ENCODE peak calls at places on chromosomes 16 and 17, in five cellular contexts. One of them, this sample, is unnamed. For H3K4me1, the result is how much of the 10 kb centered on the place peaks cover.

GRCh38 chr16:68396481-68396880 is 51.8 kb downstream of the SMPD3 start:
- DNase-seq in CD4-positive, CD25-positive, alpha-beta regulatory T cell: peak
- DNase-seq in psoas muscle: no peak
- DNase-seq in SK-N-SH: peak
- DNase-seq in mesendoderm: no peak
- DNase-seq in this sample: peak

GRCh38 chr16:85157813-85158701 is 45.8 kb upstream of the CIBAR2 start:
- DNase-seq in CD4-positive, CD25-positive, alpha-beta regulatory T cell: no peak
- DNase-seq in psoas muscle: no peak
- DNase-seq in SK-N-SH: peak
- DNase-seq in mesendoderm: peak
- DNase-seq in this sample: no peak

GRCh38 chr16:28873543-28874201 is 4.6 kb upstream of the ATP2A1 start:
- DNase-seq in CD4-positive, CD25-positive, alpha-beta regulatory T cell: peak
- DNase-seq in psoas muscle: peak
- DNase-seq in SK-N-SH: peak
- DNase-seq in mesendoderm: no peak
- DNase-seq in this sample: peak

GRCh38 chr16:70416748-70417616 is 21.9 kb downstream of the ST3GAL2 start:
- DNase-seq in CD4-positive, CD25-positive, alpha-beta regulatory T cell: no peak
- DNase-seq in psoas muscle: no peak
- DNase-seq in SK-N-SH: no peak
- DNase-seq in mesendoderm: no peak
- DNase-seq in this sample: peak

GRCh38 chr17:15649861-15650391 is 30.4 kb upstream of the FBXW10B start:
- DNase-seq in CD4-positive, CD25-positive, alpha-beta regulatory T cell: no peak
- DNase-seq in psoas muscle: no peak
- DNase-seq in SK-N-SH: no peak
- DNase-seq in mesendoderm: peak
- DNase-seq in this sample: peak

GRCh38 chr17:69300222-69300621 is 26.7 kb downstream of the ABCA5 start:
- DNase-seq in CD4-positive, CD25-positive, alpha-beta regulatory T cell: no peak
- DNase-seq in psoas muscle: no peak
- DNase-seq in SK-N-SH: no peak
- DNase-seq in mesendoderm: no peak
- DNase-seq in this sample: no peak

GRCh38 chr16:85798901-85799496 is 345 bp downstream of the EMC8 start:
- DNase-seq in CD4-positive, CD25-positive, alpha-beta regulatory T cell: peak
- DNase-seq in psoas muscle: no peak
- DNase-seq in SK-N-SH: peak
- DNase-seq in mesendoderm: no peak
- DNase-seq in this sample: no peak

GRCh38 chr17:72635034-72635654 is 457.3 kb downstream of the SLC39A11 start:
- DNase-seq in CD4-positive, CD25-positive, alpha-beta regulatory T cell: no peak
- DNase-seq in psoas muscle: no peak
- DNase-seq in SK-N-SH: no peak
- DNase-seq in mesendoderm: no peak
- DNase-seq in this sample: no peak

GRCh38 chr16:59543641-59544040 is 809.5 kb upstream of the GOT2 start:
- DNase-seq in CD4-positive, CD25-positive, alpha-beta regulatory T cell: no peak
- DNase-seq in psoas muscle: no peak
- DNase-seq in SK-N-SH: no peak
- DNase-seq in mesendoderm: no peak
- DNase-seq in this sample: no peak

GRCh38 chr17:66814570-66814969 is 20.3 kb upstream of the CACNG5 start:
- DNase-seq in CD4-positive, CD25-positive, alpha-beta regulatory T cell: no peak
- DNase-seq in psoas muscle: no peak
- DNase-seq in SK-N-SH: no peak
- DNase-seq in mesendoderm: no peak
- DNase-seq in this sample: no peak

GRCh38 chr16:81888520-81889394 is 109.7 kb downstream of the PLCG2 start:
- DNase-seq in CD4-positive, CD25-positive, alpha-beta regulatory T cell: no peak
- DNase-seq in psoas muscle: no peak
- DNase-seq in SK-N-SH: no peak
- DNase-seq in mesendoderm: no peak
- DNase-seq in this sample: no peak

GRCh38 chr16:72805486-72805885 is 242.4 kb downstream of the ZFHX3 start:
- DNase-seq in CD4-positive, CD25-positive, alpha-beta regulatory T cell: no peak
- DNase-seq in psoas muscle: no peak
- DNase-seq in SK-N-SH: no peak
- DNase-seq in mesendoderm: no peak
- DNase-seq in this sample: no peak

GRCh38 chr16:23847938-23848337 is 12.2 kb downstream of the PRKCB start:
- DNase-seq in CD4-positive, CD25-positive, alpha-beta regulatory T cell: peak
- DNase-seq in psoas muscle: no peak
- DNase-seq in SK-N-SH: no peak
- DNase-seq in mesendoderm: no peak
- DNase-seq in this sample: no peak

GRCh38 chr17:47703671-47704070 is 9.7 kb downstream of the TBKBP1 start:
- DNase-seq in CD4-positive, CD25-positive, alpha-beta regulatory T cell: no peak
- DNase-seq in psoas muscle: no peak
- DNase-seq in SK-N-SH: no peak
- DNase-seq in mesendoderm: no peak
- DNase-seq in this sample: no peak

GRCh38 chr17:66775881-66776400 is 59.0 kb upstream of the CACNG5 start:
- DNase-seq in CD4-positive, CD25-positive, alpha-beta regulatory T cell: no peak
- DNase-seq in psoas muscle: no peak
- DNase-seq in SK-N-SH: no peak
- DNase-seq in mesendoderm: peak
- DNase-seq in this sample: no peak

GRCh38 chr17:48577946-48578615 is at the start of gene HOXB4:
- DNase-seq in CD4-positive, CD25-positive, alpha-beta regulatory T cell: peak
- DNase-seq in psoas muscle: peak
- DNase-seq in SK-N-SH: no peak
- DNase-seq in mesendoderm: peak
- DNase-seq in this sample: peak

GRCh38 chr17:63843387-63844292 is 1.2 kb upstream of the SMARCD2 start:
- DNase-seq in CD4-positive, CD25-positive, alpha-beta regulatory T cell: peak
- DNase-seq in psoas muscle: peak
- DNase-seq in SK-N-SH: no peak
- DNase-seq in mesendoderm: no peak
- DNase-seq in this sample: peak

GRCh38 chr17:75250009-75250471 is 11.4 kb downstream of the GGA3 start:
- DNase-seq in CD4-positive, CD25-positive, alpha-beta regulatory T cell: peak
- DNase-seq in psoas muscle: peak
- DNase-seq in SK-N-SH: no peak
- DNase-seq in mesendoderm: no peak
- DNase-seq in this sample: peak

GRCh38 chr16:85812031-85812807 is 12.7 kb downstream of the COX4I1 start:
- DNase-seq in CD4-positive, CD25-positive, alpha-beta regulatory T cell: no peak
- DNase-seq in psoas muscle: no peak
- DNase-seq in SK-N-SH: no peak
- DNase-seq in mesendoderm: no peak
- DNase-seq in this sample: no peak

GRCh38 chr16:67668495-67669157 is 2.0 kb downstream of the C16orf86 start:
- DNase-seq in CD4-positive, CD25-positive, alpha-beta regulatory T cell: no peak
- DNase-seq in psoas muscle: no peak
- DNase-seq in SK-N-SH: no peak
- DNase-seq in mesendoderm: no peak
- DNase-seq in this sample: no peak

GRCh38 chr17:15263206-15263579 is 1.9 kb downstream of the PMP22 start:
- DNase-seq in CD4-positive, CD25-positive, alpha-beta regulatory T cell: no peak
- DNase-seq in psoas muscle: peak
- DNase-seq in SK-N-SH: peak
- DNase-seq in mesendoderm: peak
- DNase-seq in this sample: peak

GRCh38 chr17:45997166-45997565 is 1.9 kb upstream of the STH start:
- DNase-seq in CD4-positive, CD25-positive, alpha-beta regulatory T cell: no peak
- DNase-seq in psoas muscle: no peak
- DNase-seq in SK-N-SH: no peak
- DNase-seq in mesendoderm: no peak
- DNase-seq in this sample: no peak

GRCh38 chr17:27473748-27474609 is 17.7 kb downstream of the KSR1 start:
- DNase-seq in CD4-positive, CD25-positive, alpha-beta regulatory T cell: peak
- DNase-seq in psoas muscle: no peak
- DNase-seq in SK-N-SH: no peak
- DNase-seq in mesendoderm: peak
- DNase-seq in this sample: peak

GRCh38 chr16:23835390-23836077 is at the start of gene PRKCB:
- DNase-seq in CD4-positive, CD25-positive, alpha-beta regulatory T cell: peak
- DNase-seq in psoas muscle: peak
- DNase-seq in SK-N-SH: peak
- DNase-seq in mesendoderm: peak
- DNase-seq in this sample: peak

GRCh38 chr17:17026163-17026562 is 16.1 kb upstream of the MPRIP start:
- DNase-seq in CD4-positive, CD25-positive, alpha-beta regulatory T cell: no peak
- DNase-seq in psoas muscle: no peak
- DNase-seq in SK-N-SH: no peak
- DNase-seq in mesendoderm: no peak
- DNase-seq in this sample: peak

GRCh38 chr17:66541461-66542182 is 239.2 kb downstream of the PRKCA start:
- DNase-seq in CD4-positive, CD25-positive, alpha-beta regulatory T cell: no peak
- DNase-seq in psoas muscle: no peak
- DNase-seq in SK-N-SH: peak
- DNase-seq in mesendoderm: no peak
- DNase-seq in this sample: no peak

GRCh38 chr17:2399572-2400473 is 1.0 kb downstream of the MNT start:
- DNase-seq in CD4-positive, CD25-positive, alpha-beta regulatory T cell: peak
- DNase-seq in psoas muscle: peak
- DNase-seq in SK-N-SH: peak
- DNase-seq in mesendoderm: peak
- DNase-seq in this sample: peak

GRCh38 chr17:38528101-38528500 is 77.7 kb downstream of the SRCIN1 start:
- DNase-seq in CD4-positive, CD25-positive, alpha-beta regulatory T cell: no peak
- DNase-seq in psoas muscle: peak
- DNase-seq in SK-N-SH: peak
- DNase-seq in mesendoderm: no peak
- DNase-seq in this sample: no peak

GRCh38 chr17:38453951-38454421 is 25.7 kb downstream of the ARHGAP23 start:
- DNase-seq in CD4-positive, CD25-positive, alpha-beta regulatory T cell: no peak
- DNase-seq in psoas muscle: no peak
- DNase-seq in SK-N-SH: peak
- DNase-seq in mesendoderm: no peak
- DNase-seq in this sample: no peak

GRCh38 chr17:69913241-69914015 is 161.6 kb upstream of the KCNJ16 start:
- DNase-seq in CD4-positive, CD25-positive, alpha-beta regulatory T cell: no peak
- DNase-seq in psoas muscle: no peak
- DNase-seq in SK-N-SH: no peak
- DNase-seq in mesendoderm: no peak
- DNase-seq in this sample: no peak

GRCh38 chr16:72474511-72475123 is 302.7 kb upstream of the PMFBP1 start:
- DNase-seq in CD4-positive, CD25-positive, alpha-beta regulatory T cell: no peak
- DNase-seq in psoas muscle: no peak
- DNase-seq in SK-N-SH: no peak
- DNase-seq in mesendoderm: no peak
- DNase-seq in this sample: no peak

GRCh38 chr17:69639096-69639495 is 224.6 kb downstream of the MAP2K6 start:
- DNase-seq in CD4-positive, CD25-positive, alpha-beta regulatory T cell: no peak
- DNase-seq in psoas muscle: no peak
- DNase-seq in SK-N-SH: no peak
- DNase-seq in mesendoderm: no peak
- DNase-seq in this sample: no peak

GRCh38 chr17:21174719-21175118 is 39.2 kb downstream of the TMEM11 start:
- DNase-seq in CD4-positive, CD25-positive, alpha-beta regulatory T cell: no peak
- DNase-seq in psoas muscle: peak
- DNase-seq in SK-N-SH: peak
- DNase-seq in mesendoderm: no peak
- DNase-seq in this sample: no peak

GRCh38 chr17:21019976-21020575 is 22.7 kb downstream of the USP22 start:
- DNase-seq in CD4-positive, CD25-positive, alpha-beta regulatory T cell: peak
- DNase-seq in psoas muscle: peak
- DNase-seq in SK-N-SH: peak
- DNase-seq in mesendoderm: peak
- DNase-seq in this sample: no peak

GRCh38 chr17:40074175-40074512 is 11.4 kb downstream of the THRA start:
- DNase-seq in CD4-positive, CD25-positive, alpha-beta regulatory T cell: no peak
- DNase-seq in psoas muscle: no peak
- DNase-seq in SK-N-SH: no peak
- DNase-seq in mesendoderm: no peak
- DNase-seq in this sample: no peak

GRCh38 chr16:17369441-17369951 is 101.3 kb downstream of the XYLT1 start:
- DNase-seq in CD4-positive, CD25-positive, alpha-beta regulatory T cell: peak
- DNase-seq in psoas muscle: peak
- DNase-seq in SK-N-SH: no peak
- DNase-seq in mesendoderm: no peak
- DNase-seq in this sample: no peak

GRCh38 chr16:19810817-19811731 is 73.6 kb downstream of the GPRC5B start:
- DNase-seq in CD4-positive, CD25-positive, alpha-beta regulatory T cell: no peak
- DNase-seq in psoas muscle: no peak
- DNase-seq in SK-N-SH: no peak
- DNase-seq in mesendoderm: no peak
- DNase-seq in this sample: no peak

GRCh38 chr17:80270104-80270503 is 9.5 kb downstream of the RNF213 start:
- DNase-seq in CD4-positive, CD25-positive, alpha-beta regulatory T cell: no peak
- DNase-seq in psoas muscle: no peak
- DNase-seq in SK-N-SH: no peak
- DNase-seq in mesendoderm: peak
- DNase-seq in this sample: no peak

GRCh38 chr17:43517615-43518386 is 28.3 kb downstream of the ETV4 start:
- DNase-seq in CD4-positive, CD25-positive, alpha-beta regulatory T cell: no peak
- DNase-seq in psoas muscle: no peak
- DNase-seq in SK-N-SH: no peak
- DNase-seq in mesendoderm: no peak
- DNase-seq in this sample: no peak

GRCh38 chr17:4318186-4318585 is 48.3 kb downstream of the UBE2G1 start:
- DNase-seq in CD4-positive, CD25-positive, alpha-beta regulatory T cell: no peak
- DNase-seq in psoas muscle: no peak
- DNase-seq in SK-N-SH: no peak
- DNase-seq in mesendoderm: peak
- DNase-seq in this sample: no peak
- H3K4me1 ChIP-seq in CD4-positive, CD25-positive, alpha-beta regulatory T cell: under half
- H3K4me1 ChIP-seq in psoas muscle: half or more
- H3K4me1 ChIP-seq in SK-N-SH: under half
- H3K4me1 ChIP-seq in mesendoderm: under half
- H3K4me1 ChIP-seq in this sample: under half

DNA sequence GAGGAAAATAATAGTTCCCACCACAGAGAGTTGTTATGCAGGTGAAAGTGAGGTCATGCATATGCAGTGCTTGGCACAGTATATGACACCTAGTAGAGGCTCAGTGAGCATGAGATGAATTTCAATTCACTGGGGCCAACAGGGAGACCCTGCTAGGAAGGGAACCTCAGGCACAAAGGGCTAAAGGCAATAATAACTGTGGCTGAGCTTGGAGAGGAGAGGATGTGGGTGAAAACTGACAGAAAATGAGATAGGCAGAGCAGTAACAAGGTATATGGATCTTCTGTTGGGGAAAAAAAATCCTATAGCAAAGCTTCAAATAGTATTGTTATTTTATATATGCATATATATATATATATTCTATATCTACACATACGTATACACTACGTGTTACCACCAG is 25.0 kb upstream of the GINS3 start:
- DNase-seq in CD4-positive, CD25-positive, alpha-beta regulatory T cell: no peak
- DNase-seq in psoas muscle: no peak
- DNase-seq in SK-N-SH: no peak
- DNase-seq in mesendoderm: no peak
- DNase-seq in this sample: no peak
- H3K27ac ChIP-seq in CD4-positive, CD25-positive, alpha-beta regulatory T cell: no peak
- H3K27ac ChIP-seq in psoas muscle: no peak
- H3K27ac ChIP-seq in SK-N-SH: peak
- H3K27ac ChIP-seq in mesendoderm: no peak
- H3K27ac ChIP-seq in this sample: no peak

GRCh38 chr16:27235938-27236245 is 32.6 kb downstream of the KDM8 start:
- DNase-seq in CD4-positive, CD25-positive, alpha-beta regulatory T cell: no peak
- DNase-seq in psoas muscle: no peak
- DNase-seq in SK-N-SH: no peak
- DNase-seq in mesendoderm: no peak
- DNase-seq in this sample: no peak
- H3K4me1 ChIP-seq in CD4-positive, CD25-positive, alpha-beta regulatory T cell: half or more
- H3K4me1 ChIP-seq in psoas muscle: under half
- H3K4me1 ChIP-seq in SK-N-SH: under half
- H3K4me1 ChIP-seq in mesendoderm: under half
- H3K4me1 ChIP-seq in this sample: under half

GRCh38 chr16:22073350-22073749 is 19.0 kb upstream of the VWA3A start:
- DNase-seq in CD4-positive, CD25-positive, alpha-beta regulatory T cell: no peak
- DNase-seq in psoas muscle: no peak
- DNase-seq in SK-N-SH: no peak
- DNase-seq in mesendoderm: no peak
- DNase-seq in this sample: no peak
- H3K27ac ChIP-seq in CD4-positive, CD25-positive, alpha-beta regulatory T cell: no peak
- H3K27ac ChIP-seq in psoas muscle: no peak
- H3K27ac ChIP-seq in SK-N-SH: no peak
- H3K27ac ChIP-seq in mesendoderm: no peak
- H3K27ac ChIP-seq in this sample: no peak

This sample was measured in Peyer's patch.